ENCODE peak calls at places on chromosome 17, in eight cellular contexts. N, Q, X, H, D, L, B and V are unnamed samples.

GRCh38 chr17:60386137-60386395 is 5.9 kb downstream of the USP32 start:
- DNase-seq in D (no peak), X (peak), L (no peak), B (no peak), H (no peak), N (no peak), Q (no peak), V (no peak)

GRCh38 chr17:28276011-28276410 is 43.0 kb upstream of the TMEM97 start:
- DNase-seq in X (no peak), L (no peak), B (no peak), H (no peak), N (no peak), D (no peak), Q (no peak), V (no peak)

GRCh38 chr17:250487-251300 is 69.2 kb upstream of the DOC2B start:
- DNase-seq in H (no peak), X (no peak), B (no peak), D (no peak), L (no peak), Q (no peak), N (peak), V (no peak)

GRCh38 chr17:67891481-67892119 is 66.3 kb downstream of the BPTF start:
- DNase-seq in B (no peak), X (peak), L (peak), H (no peak), Q (peak), D (peak), N (no peak), V (no peak)

GRCh38 chr17:80222376-80223141 is 2.3 kb downstream of the SLC26A11 start:
- DNase-seq in L (no peak), D (no peak), Q (no peak), B (no peak), X (no peak), H (no peak), N (no peak), V (no peak)

GRCh38 chr17:27657620-27658019 is 26.6 kb downstream of the LGALS9 start:
- DNase-seq in L (no peak), B (no peak), Q (no peak), H (no peak), N (no peak), D (no peak), X (no peak), V (no peak)

GRCh38 chr17:67992541-67993152 is 3.6 kb downstream of the C17orf58 start:
- DNase-seq in N (no peak), X (no peak), L (no peak), D (no peak), B (no peak), H (peak), Q (peak), V (no peak)

GRCh38 chr17:76441681-76442340 is 11.1 kb downstream of the UBE2O start:
- DNase-seq in B (no peak), H (no peak), X (no peak), N (no peak), L (no peak), D (no peak), Q (no peak), V (no peak)

GRCh38 chr17:32777436-32777835 is 99.5 kb downstream of the MYO1D start:
- DNase-seq in D (no peak), N (no peak), B (no peak), Q (no peak), X (peak), L (peak), H (no peak), V (no peak)